ENCODE peak calls at places on chromosomes 2 and 18, in five cellular contexts. One of them, this sample, is unnamed. For H3K36me3, the result is how much of the 10 kb centered on the place peaks cover.

GRCh38 chr2:130352229-130352628 is 3.6 kb upstream of the PTPN18 start:
- DNase-seq in gastrocnemius medialis: no peak
- DNase-seq in brain microvascular endothelial cell: no peak
- DNase-seq in Peyer's patch: no peak
- DNase-seq in heart right ventricle: no peak
- DNase-seq in this sample: peak

GRCh38 chr2:119522561-119523110 is 1.6 kb downstream of the SCTR start:
- DNase-seq in gastrocnemius medialis: no peak
- DNase-seq in brain microvascular endothelial cell: no peak
- DNase-seq in Peyer's patch: no peak
- DNase-seq in heart right ventricle: no peak
- DNase-seq in this sample: peak

GRCh38 chr2:158931577-158931976 is 36.9 kb upstream of the TANC1 start:
- DNase-seq in gastrocnemius medialis: no peak
- DNase-seq in brain microvascular endothelial cell: peak
- DNase-seq in Peyer's patch: no peak
- DNase-seq in heart right ventricle: no peak
- DNase-seq in this sample: no peak

GRCh38 chr2:173740639-173741038 is 224.5 kb downstream of the SP3 start:
- DNase-seq in gastrocnemius medialis: no peak
- DNase-seq in brain microvascular endothelial cell: no peak
- DNase-seq in Peyer's patch: no peak
- DNase-seq in heart right ventricle: no peak
- DNase-seq in this sample: no peak

GRCh38 chr2:119136093-119136492 is 22.5 kb downstream of the C1QL2 start:
- DNase-seq in gastrocnemius medialis: no peak
- DNase-seq in brain microvascular endothelial cell: no peak
- DNase-seq in Peyer's patch: no peak
- DNase-seq in heart right ventricle: no peak
- DNase-seq in this sample: no peak

GRCh38 chr2:226906439-226906796 is 70.6 kb downstream of the RHBDD1 start:
- DNase-seq in gastrocnemius medialis: no peak
- DNase-seq in brain microvascular endothelial cell: no peak
- DNase-seq in Peyer's patch: peak
- DNase-seq in heart right ventricle: no peak
- DNase-seq in this sample: no peak

GRCh38 chr2:81324046-81324445 is 1019.5 kb upstream of the LRRTM1 start:
- DNase-seq in gastrocnemius medialis: no peak
- DNase-seq in brain microvascular endothelial cell: no peak
- DNase-seq in Peyer's patch: no peak
- DNase-seq in heart right ventricle: no peak
- DNase-seq in this sample: peak

GRCh38 chr2:71715951-71716696 is 262.8 kb downstream of the DYSF start:
- DNase-seq in gastrocnemius medialis: no peak
- DNase-seq in brain microvascular endothelial cell: no peak
- DNase-seq in Peyer's patch: no peak
- DNase-seq in heart right ventricle: no peak
- DNase-seq in this sample: no peak

GRCh38 chr2:160156084-160156483 is 44.0 kb downstream of the ITGB6 start:
- DNase-seq in gastrocnemius medialis: no peak
- DNase-seq in brain microvascular endothelial cell: no peak
- DNase-seq in Peyer's patch: no peak
- DNase-seq in heart right ventricle: no peak
- DNase-seq in this sample: no peak

GRCh38 chr2:27977623-27978312 is 87.2 kb downstream of the BABAM2 start:
- DNase-seq in gastrocnemius medialis: peak
- DNase-seq in brain microvascular endothelial cell: peak
- DNase-seq in Peyer's patch: no peak
- DNase-seq in heart right ventricle: no peak
- DNase-seq in this sample: no peak

GRCh38 chr2:65586516-65586915 is 154.1 kb upstream of the SPRED2 start:
- DNase-seq in gastrocnemius medialis: no peak
- DNase-seq in brain microvascular endothelial cell: no peak
- DNase-seq in Peyer's patch: no peak
- DNase-seq in heart right ventricle: no peak
- DNase-seq in this sample: no peak

GRCh38 chr2:65589667-65590066 is 157.3 kb upstream of the SPRED2 start:
- DNase-seq in gastrocnemius medialis: no peak
- DNase-seq in brain microvascular endothelial cell: no peak
- DNase-seq in Peyer's patch: no peak
- DNase-seq in heart right ventricle: no peak
- DNase-seq in this sample: no peak

GRCh38 chr2:65583061-65583460 is 150.7 kb upstream of the SPRED2 start:
- DNase-seq in gastrocnemius medialis: no peak
- DNase-seq in brain microvascular endothelial cell: no peak
- DNase-seq in Peyer's patch: no peak
- DNase-seq in heart right ventricle: no peak
- DNase-seq in this sample: no peak

GRCh38 chr2:65587779-65588178 is 155.4 kb upstream of the SPRED2 start:
- DNase-seq in gastrocnemius medialis: no peak
- DNase-seq in brain microvascular endothelial cell: no peak
- DNase-seq in Peyer's patch: no peak
- DNase-seq in heart right ventricle: no peak
- DNase-seq in this sample: no peak
- H3K36me3 ChIP-seq in gastrocnemius medialis: under half
- H3K36me3 ChIP-seq in brain microvascular endothelial cell: under half
- H3K36me3 ChIP-seq in Peyer's patch: under half
- H3K36me3 ChIP-seq in heart right ventricle: under half
- H3K36me3 ChIP-seq in this sample: under half

DNA sequence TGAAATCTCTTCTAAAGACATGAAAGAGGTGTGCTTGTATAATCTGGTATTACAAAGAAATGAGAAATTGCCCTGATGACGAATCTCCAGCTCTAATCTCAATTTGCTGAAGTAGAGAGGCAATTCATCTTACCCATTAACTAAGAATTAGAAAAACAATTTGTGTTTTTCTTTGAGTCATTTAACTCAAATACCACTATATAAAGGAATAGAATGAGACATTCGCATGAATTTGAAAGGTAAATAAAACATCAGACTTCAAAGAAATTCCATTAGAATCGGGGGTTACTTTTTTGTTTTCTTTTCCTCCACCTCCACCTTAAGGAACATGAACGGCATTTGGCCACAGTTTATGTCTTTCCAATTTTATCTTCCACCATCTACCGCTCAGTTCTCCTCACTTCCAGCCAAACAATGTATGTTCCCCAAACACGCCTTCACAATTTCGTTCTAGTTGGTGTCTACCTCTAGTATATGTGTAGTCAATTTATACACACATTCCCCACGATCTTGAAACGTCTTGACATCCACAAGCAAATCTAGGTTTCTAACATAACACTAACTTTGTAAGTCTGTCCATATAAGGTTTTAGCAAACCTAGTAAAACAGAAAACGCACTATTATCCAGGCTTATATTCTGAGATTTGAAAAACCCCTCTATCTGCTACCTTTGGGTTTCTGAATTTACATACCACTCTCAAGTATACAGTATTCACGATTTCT is 1.3 kb upstream of the SMCHD1 start:
- DNase-seq in gastrocnemius medialis: no peak
- DNase-seq in brain microvascular endothelial cell: no peak
- DNase-seq in Peyer's patch: no peak
- DNase-seq in heart right ventricle: no peak
- DNase-seq in this sample: no peak
- H3K4me3 ChIP-seq in gastrocnemius medialis: peak
- H3K4me3 ChIP-seq in brain microvascular endothelial cell: peak
- H3K4me3 ChIP-seq in Peyer's patch: peak
- H3K4me3 ChIP-seq in heart right ventricle: peak
- H3K4me3 ChIP-seq in this sample: peak

DNA sequence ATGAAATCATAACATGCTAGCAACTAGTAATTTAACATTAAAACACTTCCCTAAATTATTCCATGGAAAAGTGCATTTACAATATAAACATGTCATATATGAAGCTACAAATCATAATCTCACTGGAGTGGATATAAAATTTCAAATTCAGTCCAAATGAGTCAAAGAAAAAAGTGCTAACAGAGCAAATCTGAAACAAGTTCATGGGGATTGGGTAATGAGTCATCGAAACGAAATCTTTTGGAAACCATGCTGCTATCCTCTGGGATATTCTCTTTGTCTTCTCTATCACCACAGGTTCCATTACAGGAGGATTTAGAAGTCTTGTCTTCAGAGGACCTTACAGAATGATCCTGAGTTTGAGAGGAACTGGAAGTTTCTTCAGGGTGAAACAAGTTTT is 34.1 kb downstream of the STK17B start:
- DNase-seq in gastrocnemius medialis: no peak
- DNase-seq in brain microvascular endothelial cell: no peak
- DNase-seq in Peyer's patch: no peak
- DNase-seq in heart right ventricle: no peak
- DNase-seq in this sample: no peak
- H3K36me3 ChIP-seq in gastrocnemius medialis: under half
- H3K36me3 ChIP-seq in brain microvascular endothelial cell: half or more
- H3K36me3 ChIP-seq in Peyer's patch: half or more
- H3K36me3 ChIP-seq in heart right ventricle: under half
- H3K36me3 ChIP-seq in this sample: half or more

GRCh38 chr2:109127556-109127955 is 1.4 kb upstream of the SH3RF3 start:
- DNase-seq in gastrocnemius medialis: no peak
- DNase-seq in brain microvascular endothelial cell: no peak
- DNase-seq in Peyer's patch: no peak
- DNase-seq in heart right ventricle: no peak
- DNase-seq in this sample: no peak
- H3K4me3 ChIP-seq in gastrocnemius medialis: no peak
- H3K4me3 ChIP-seq in brain microvascular endothelial cell: no peak
- H3K4me3 ChIP-seq in Peyer's patch: no peak
- H3K4me3 ChIP-seq in heart right ventricle: peak
- H3K4me3 ChIP-seq in this sample: no peak

GRCh38 chr18:23542471-23542870 is 39.2 kb downstream of the RMC1 start:
- DNase-seq in gastrocnemius medialis: no peak
- DNase-seq in brain microvascular endothelial cell: no peak
- DNase-seq in Peyer's patch: no peak
- DNase-seq in heart right ventricle: no peak
- DNase-seq in this sample: no peak
- H3K36me3 ChIP-seq in gastrocnemius medialis: under half
- H3K36me3 ChIP-seq in brain microvascular endothelial cell: under half
- H3K36me3 ChIP-seq in Peyer's patch: half or more
- H3K36me3 ChIP-seq in heart right ventricle: under half
- H3K36me3 ChIP-seq in this sample: under half

GRCh38 chr2:96950391-96951124 is 35.8 kb downstream of the FAM178B start:
- DNase-seq in gastrocnemius medialis: no peak
- DNase-seq in brain microvascular endothelial cell: no peak
- DNase-seq in Peyer's patch: no peak
- DNase-seq in heart right ventricle: no peak
- DNase-seq in this sample: no peak

GRCh38 chr2:96952976-96953610 is 33.3 kb downstream of the FAM178B start:
- DNase-seq in gastrocnemius medialis: no peak
- DNase-seq in brain microvascular endothelial cell: no peak
- DNase-seq in Peyer's patch: no peak
- DNase-seq in heart right ventricle: peak
- DNase-seq in this sample: no peak

GRCh38 chr2:96952016-96952750 is 34.2 kb downstream of the FAM178B start:
- DNase-seq in gastrocnemius medialis: no peak
- DNase-seq in brain microvascular endothelial cell: no peak
- DNase-seq in Peyer's patch: no peak
- DNase-seq in heart right ventricle: no peak
- DNase-seq in this sample: no peak

GRCh38 chr2:96949701-96950350 is 36.6 kb downstream of the FAM178B start:
- DNase-seq in gastrocnemius medialis: no peak
- DNase-seq in brain microvascular endothelial cell: no peak
- DNase-seq in Peyer's patch: no peak
- DNase-seq in heart right ventricle: no peak
- DNase-seq in this sample: no peak

DNA sequence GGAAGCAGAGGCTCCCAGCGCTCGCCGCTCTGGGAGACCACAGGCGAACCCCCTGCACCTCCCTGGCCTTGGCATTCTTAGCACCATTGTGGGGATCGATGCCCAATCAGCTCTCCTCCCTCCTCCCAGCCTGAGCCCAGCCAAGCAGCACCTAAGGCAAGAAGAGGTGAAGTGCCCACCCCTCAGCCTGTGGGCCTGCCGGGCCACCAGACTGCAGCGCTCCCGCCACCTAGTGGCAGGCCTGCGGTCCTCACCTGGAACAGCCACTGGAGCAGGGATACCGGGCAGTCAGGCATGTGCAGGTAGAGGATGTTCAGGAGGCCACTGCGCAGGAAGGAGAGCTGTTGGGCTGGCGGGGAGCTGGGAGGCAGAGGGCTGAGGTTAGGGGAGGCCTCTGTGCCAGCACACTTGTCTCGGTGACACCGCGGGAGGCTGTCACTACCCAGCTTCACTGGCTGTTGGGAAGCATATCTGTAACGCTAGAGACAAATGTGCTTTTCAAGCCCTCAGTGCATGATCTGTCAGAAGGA is 35.2 kb downstream of the FAM178B start:
- DNase-seq in gastrocnemius medialis: peak
- DNase-seq in brain microvascular endothelial cell: peak
- DNase-seq in Peyer's patch: peak
- DNase-seq in heart right ventricle: peak
- DNase-seq in this sample: peak
- H3K4me3 ChIP-seq in gastrocnemius medialis: no peak
- H3K4me3 ChIP-seq in brain microvascular endothelial cell: no peak
- H3K4me3 ChIP-seq in Peyer's patch: no peak
- H3K4me3 ChIP-seq in heart right ventricle: no peak
- H3K4me3 ChIP-seq in this sample: no peak

DNA sequence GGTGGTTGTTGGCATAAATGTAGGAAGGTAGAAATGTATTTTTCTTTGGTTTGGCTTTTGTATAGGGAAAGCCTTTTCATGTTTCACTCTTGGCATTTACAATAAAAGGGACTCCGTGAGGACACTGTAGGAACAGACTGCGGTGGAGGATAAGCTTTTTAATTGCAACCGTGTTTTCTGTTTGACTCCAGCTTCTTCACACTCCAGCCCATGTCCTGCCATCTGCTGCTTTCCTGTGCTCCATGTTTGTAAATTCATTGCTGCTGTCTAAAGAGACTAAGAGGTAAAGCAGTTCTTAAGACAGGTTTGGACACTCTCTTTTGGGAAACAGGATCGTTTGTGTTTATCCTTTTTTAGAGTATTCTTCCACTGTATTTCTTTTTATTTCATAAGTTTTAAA is 33.3 kb downstream of the WDR75 start:
- DNase-seq in gastrocnemius medialis: no peak
- DNase-seq in brain microvascular endothelial cell: no peak
- DNase-seq in Peyer's patch: no peak
- DNase-seq in heart right ventricle: no peak
- DNase-seq in this sample: no peak
- H3K36me3 ChIP-seq in gastrocnemius medialis: under half
- H3K36me3 ChIP-seq in brain microvascular endothelial cell: under half
- H3K36me3 ChIP-seq in Peyer's patch: under half
- H3K36me3 ChIP-seq in heart right ventricle: under half
- H3K36me3 ChIP-seq in this sample: half or more

GRCh38 chr2:15456343-15456742 is 104.8 kb downstream of the NBAS start:
- DNase-seq in gastrocnemius medialis: no peak
- DNase-seq in brain microvascular endothelial cell: no peak
- DNase-seq in Peyer's patch: no peak
- DNase-seq in heart right ventricle: no peak
- DNase-seq in this sample: no peak

GRCh38 chr2:15460112-15460620 is 101.0 kb downstream of the NBAS start:
- DNase-seq in gastrocnemius medialis: no peak
- DNase-seq in brain microvascular endothelial cell: no peak
- DNase-seq in Peyer's patch: no peak
- DNase-seq in heart right ventricle: no peak
- DNase-seq in this sample: no peak

GRCh38 chr2:15457868-15458267 is 103.3 kb downstream of the NBAS start:
- DNase-seq in gastrocnemius medialis: no peak
- DNase-seq in brain microvascular endothelial cell: no peak
- DNase-seq in Peyer's patch: no peak
- DNase-seq in heart right ventricle: no peak
- DNase-seq in this sample: no peak

GRCh38 chr2:15458277-15458676 is 102.9 kb downstream of the NBAS start:
- DNase-seq in gastrocnemius medialis: no peak
- DNase-seq in brain microvascular endothelial cell: no peak
- DNase-seq in Peyer's patch: no peak
- DNase-seq in heart right ventricle: no peak
- DNase-seq in this sample: no peak
- H3K4me3 ChIP-seq in gastrocnemius medialis: no peak
- H3K4me3 ChIP-seq in brain microvascular endothelial cell: no peak
- H3K4me3 ChIP-seq in Peyer's patch: no peak
- H3K4me3 ChIP-seq in heart right ventricle: no peak
- H3K4me3 ChIP-seq in this sample: no peak

GRCh38 chr2:241890524-241891235 is 21.2 kb downstream of the RTP5 start:
- DNase-seq in gastrocnemius medialis: no peak
- DNase-seq in brain microvascular endothelial cell: no peak
- DNase-seq in Peyer's patch: no peak
- DNase-seq in heart right ventricle: no peak
- DNase-seq in this sample: no peak
- H3K36me3 ChIP-seq in gastrocnemius medialis: under half
- H3K36me3 ChIP-seq in brain microvascular endothelial cell: under half
- H3K36me3 ChIP-seq in Peyer's patch: under half
- H3K36me3 ChIP-seq in heart right ventricle: under half
- H3K36me3 ChIP-seq in this sample: under half